ENCODE peak calls at places on chromosome 14, in four cellular contexts. N is IMR-90, L is A549, V is GM12878. T is an unnamed sample.

GRCh38 chr14:104865069-104865630 is at the start of gene CEP170B:
- DNase-seq in V (no peak), N (peak; percentile 21), L (peak; percentile 39), T (no peak)

GRCh38 chr14:63730659-63731058 is 2.8 kb upstream of the SGPP1 start:
- DNase-seq in N (no peak), V (no peak), L (no peak), T (no peak)

GRCh38 chr14:95521001-95521400 is 4.6 kb upstream of the SYNE3 start:
- DNase-seq in L (no peak), N (no peak), V (no peak), T (no peak)

GRCh38 chr14:23306412-23307145 is at the start of gene BCL2L2:
- DNase-seq in L (peak; percentile 92), V (no peak), N (peak; percentile 84), T (peak; percentile 76)

GRCh38 chr14:94372021-94372605 is 16.3 kb downstream of the SERPINA1 start:
- DNase-seq in L (no peak), V (no peak), N (no peak), T (no peak)

GRCh38 chr14:33855672-33856071 is 95.2 kb downstream of the EGLN3 start:
- DNase-seq in N (no peak), V (no peak), L (no peak), T (no peak)

GRCh38 chr14:77238996-77239395 is 32.0 kb downstream of the NGB start:
- DNase-seq in L (no peak), V (no peak), N (no peak), T (no peak)

GRCh38 chr14:106107703-106108102 is 581.3 kb downstream of the TMEM121 start:
- DNase-seq in N (no peak), L (no peak), V (no peak), T (no peak)

GRCh38 chr14:29054119-29054518 is 287.5 kb downstream of the FOXG1 start:
- DNase-seq in L (no peak), N (peak; percentile 7), V (no peak), T (no peak)

GRCh38 chr14:59189281-59189821 is 884 bp downstream of the DAAM1 start:
- DNase-seq in L (peak; percentile 1), N (peak; percentile 18), V (no peak), T (no peak)

GRCh38 chr14:50541159-50541567 is 8.8 kb upstream of the MAP4K5 start:
- DNase-seq in L (no peak), N (no peak), V (no peak), T (no peak)

GRCh38 chr14:56189306-56189705 is 71.1 kb downstream of the PELI2 start:
- DNase-seq in V (no peak), N (peak; percentile 91), L (peak; percentile 61), T (no peak)

GRCh38 chr14:37864861-37865718 is 269.7 kb downstream of the TTC6 start:
- DNase-seq in V (no peak), N (peak; percentile 7), L (peak; percentile 54), T (no peak)

GRCh38 chr14:86626530-86626929 is 1096.6 kb downstream of the FLRT2 start:
- DNase-seq in L (no peak), N (peak; percentile 55), V (no peak), T (no peak)

GRCh38 chr14:35400707-35401421 is 3.7 kb downstream of the NFKBIA start:
- DNase-seq in L (no peak), N (no peak), V (no peak), T (no peak)

GRCh38 chr14:37443461-37443860 is 151.6 kb downstream of the FOXA1 start:
- DNase-seq in V (no peak), L (no peak), N (peak; percentile 49), T (no peak)

GRCh38 chr14:54208751-54209150 is 188.1 kb upstream of the CDKN3 start:
- DNase-seq in N (no peak), V (no peak), L (no peak), T (no peak)

GRCh38 chr14:53432378-53432802 is 279.3 kb upstream of the DDHD1 start:
- DNase-seq in L (peak; percentile 55), N (peak; percentile 60), V (no peak), T (peak; percentile 40)

GRCh38 chr14:29671034-29671433 is 256.6 kb downstream of the PRKD1 start:
- DNase-seq in L (no peak), V (no peak), N (peak; percentile 26), T (no peak)

GRCh38 chr14:55245657-55246268 is 25.5 kb upstream of the FBXO34 start:
- DNase-seq in L (peak; percentile 33), V (no peak), N (peak; percentile 42), T (peak; percentile 21)

GRCh38 chr14:49953196-49953595 is 60.3 kb downstream of the ARF6 start:
- DNase-seq in N (no peak), V (no peak), L (no peak), T (no peak)

GRCh38 chr14:104882325-104882973 is 17.4 kb downstream of the CEP170B start:
- DNase-seq in V (no peak), N (no peak), L (peak; percentile 62), T (peak; percentile 36)

GRCh38 chr14:72736791-72737559 is 156.9 kb downstream of the DPF3 start:
- DNase-seq in V (no peak), N (no peak), L (no peak), T (no peak)

GRCh38 chr14:81594012-81594411 is 60.4 kb upstream of the SEL1L start:
- DNase-seq in V (no peak), N (no peak), L (no peak), T (no peak)

GRCh38 chr14:62373889-62374394 is 611.7 kb downstream of the SNAPC1 start:
- DNase-seq in V (no peak), N (peak; percentile 3), L (no peak), T (no peak)

GRCh38 chr14:57420986-57421385 is 30.6 kb downstream of the NAA30 start:
- DNase-seq in L (no peak), V (no peak), N (peak; percentile 1), T (no peak)

GRCh38 chr14:95320076-95320895 is 578 bp upstream of the CLMN start:
- DNase-seq in L (no peak), N (no peak), V (no peak), T (no peak)

GRCh38 chr14:36241183-36241582 is 64.7 kb upstream of the PTCSC3 start:
- DNase-seq in N (no peak), L (no peak), V (no peak), T (no peak)

GRCh38 chr14:95046711-95047681 is 110.3 kb downstream of the DICER1 start:
- DNase-seq in N (peak; percentile 61), L (no peak), V (no peak), T (no peak)

GRCh38 chr14:54440454-54440853 is 720 bp downstream of the CNIH1 start:
- DNase-seq in V (no peak), L (no peak), N (peak; percentile 10), T (no peak)

GRCh38 chr14:103772078-103772712 is 56.6 kb downstream of the ZFYVE21 start:
- DNase-seq in V (no peak), N (no peak), L (no peak), T (no peak)

GRCh38 chr14:103770902-103771301 is 55.3 kb downstream of the ZFYVE21 start:
- DNase-seq in L (no peak), N (no peak), V (no peak), T (no peak)

GRCh38 chr14:103770500-103770899 is 54.9 kb downstream of the ZFYVE21 start:
- DNase-seq in L (no peak), V (no peak), N (no peak), T (no peak)

GRCh38 chr14:103775506-103775905 is 59.9 kb downstream of the ZFYVE21 start:
- DNase-seq in L (no peak), V (no peak), N (no peak), T (no peak)
- TF ChIP-seq CEBPB in L (no peak), V (no peak), N (no peak), T (no peak)

GRCh38 chr14:68232643-68233055 is 413.1 kb downstream of the RAD51B start:
- DNase-seq in N (peak; percentile 99), L (peak; percentile 98), V (peak; percentile 99), T (peak; percentile 82)
- TF ChIP-seq CEBPB in N (peak; percentile 46), L (peak; percentile 33), V (peak; percentile 68), T (peak; percentile 46)

DNA sequence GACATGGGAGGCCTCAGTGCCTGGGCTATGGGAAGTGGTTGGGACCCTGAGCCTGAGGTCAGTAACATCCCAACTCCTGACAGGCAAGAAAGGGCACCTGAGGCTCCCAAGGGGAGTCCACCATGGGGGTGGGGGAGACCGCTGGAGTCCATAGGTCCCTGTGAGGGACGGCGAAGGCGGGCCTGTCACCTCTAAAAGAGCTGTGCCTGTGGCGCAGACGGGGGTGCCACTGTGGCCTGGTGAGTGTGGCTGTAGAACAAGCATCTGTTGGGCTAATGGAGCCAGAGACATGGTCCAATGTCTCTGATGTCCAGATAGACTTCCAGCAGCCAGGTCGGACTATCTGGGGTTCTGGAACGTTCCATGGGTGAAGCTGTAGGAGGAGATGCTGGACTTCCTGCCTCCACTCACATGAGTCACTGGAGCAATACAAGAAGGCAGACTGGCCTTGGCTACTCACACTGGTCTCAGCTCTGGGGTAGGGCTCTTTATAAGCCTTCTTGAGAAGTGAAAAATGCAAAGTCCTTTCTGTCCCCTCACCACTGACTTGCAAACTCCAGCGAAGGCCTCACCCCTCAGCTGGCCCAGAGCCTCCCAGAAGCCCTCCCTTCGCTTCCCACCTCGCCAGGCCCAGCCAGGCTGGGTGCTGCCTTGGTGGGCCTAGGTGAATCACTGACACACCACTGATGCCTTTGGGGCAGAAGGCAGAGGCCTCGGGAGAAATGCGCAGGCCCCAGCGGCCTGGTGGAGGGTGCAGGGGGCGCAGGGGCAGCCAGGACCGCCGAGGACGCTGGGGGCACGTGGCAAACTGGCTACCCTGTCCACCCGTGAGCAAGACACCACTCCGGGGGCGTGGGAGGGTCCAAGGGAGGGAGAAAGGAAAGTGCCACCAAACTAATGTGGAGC is 1.1 kb upstream of the TRAF3 start:
- DNase-seq in N (peak; percentile 80), V (no peak), L (peak; percentile 75), T (no peak)
- TF ChIP-seq CEBPB in N (no peak), V (no peak), L (no peak), T (no peak)

DNA sequence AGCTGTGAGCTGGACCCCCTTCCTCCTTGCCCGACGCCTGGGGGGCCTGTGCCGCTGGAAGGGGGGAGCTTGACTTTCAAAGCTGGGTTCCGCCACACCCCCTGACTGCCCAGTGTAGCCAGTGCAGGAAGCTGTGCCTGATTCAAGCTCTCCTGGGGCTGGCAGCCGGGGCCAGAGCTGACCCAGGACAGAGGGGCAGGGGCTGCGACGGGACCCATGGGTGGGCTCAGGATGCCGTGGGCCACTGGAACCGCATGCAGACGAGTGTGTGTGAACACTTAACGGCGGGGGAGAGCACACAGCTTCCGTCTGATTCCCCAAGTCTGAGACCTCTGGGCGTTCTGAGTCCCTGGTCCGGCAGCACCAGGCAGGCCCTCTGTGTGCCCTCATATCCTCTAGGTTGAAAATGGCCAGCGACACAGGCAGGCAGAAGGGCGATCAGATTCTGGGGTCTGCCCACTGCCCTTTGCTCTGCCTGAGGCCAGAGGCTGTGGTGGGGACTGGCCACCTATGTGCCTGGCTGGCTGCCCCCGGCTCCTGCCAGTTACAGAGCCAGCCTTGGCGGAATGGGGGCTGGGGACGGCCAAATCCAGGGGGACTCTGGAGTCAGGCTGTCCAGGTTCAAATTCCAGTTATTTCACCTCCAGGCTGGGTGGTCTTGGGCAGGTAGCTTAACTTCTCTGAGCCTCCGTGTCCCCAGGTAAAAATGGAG is 54.0 kb downstream of the CYP46A1 start:
- DNase-seq in V (no peak), L (no peak), N (no peak), T (no peak)
- TF ChIP-seq CEBPB in V (no peak), L (no peak), N (no peak), T (no peak)

GRCh38 chr14:61051046-61051445 is 70.0 kb downstream of the SLC38A6 start:
- DNase-seq in L (no peak), N (peak; percentile 10), V (no peak), T (no peak)
- TF ChIP-seq CEBPB in L (no peak), N (no peak), V (no peak), T (no peak)

GRCh38 chr14:74604896-74605295 is 7.1 kb downstream of the LTBP2 start:
- DNase-seq in V (no peak), N (peak; percentile 47), L (no peak), T (no peak)
- TF ChIP-seq CEBPB in V (no peak), N (no peak), L (no peak), T (no peak)